ENCODE peak calls at places on chromosomes 16 and 17, in nine cellular contexts. P is hepatocyte; H is Right ventricle myocardium superior; Q is naive B cell; E is KBM-7; J is sigmoid colon; K is activated naive CD4-positive, alpha-beta T cell treated with anti-CD3 and anti-CD28 coated beads, Interleukin-2, amount 50 U/mL, for 16 hours; I is NAMALWA; Z is choroid plexus epithelial cell. D is an unnamed sample.

GRCh38 chr17:27878776-27879562 is 14.2 kb downstream of the LYRM9 start:
- DNase-seq in P (no peak), H (no peak), Q (no peak), E (no peak), J (peak; percentile 70), K (peak; percentile 50), I (no peak), Z (no peak), D (no peak)

GRCh38 chr16:78437352-78437968 is 338.0 kb downstream of the WWOX start:
- DNase-seq in P (peak; percentile 61), H (no peak), Q (no peak), E (peak; percentile 11), J (no peak), K (peak; percentile 14), I (peak; percentile 57), Z (peak; percentile 32), D (peak; percentile 46)

GRCh38 chr17:2721603-2722002 is 10.0 kb upstream of the CLUH start:
- DNase-seq in P (no peak), H (no peak), Q (no peak), E (no peak), J (no peak), K (no peak), I (no peak), Z (no peak), D (no peak)

GRCh38 chr17:57908278-57908677 is 46.9 kb downstream of the CUEDC1 start:
- DNase-seq in P (no peak), H (no peak), Q (no peak), E (no peak), J (no peak), K (no peak), I (no peak), Z (no peak), D (peak; percentile 54)

GRCh38 chr17:50689251-50689650 is 18.5 kb downstream of the ANKRD40 start:
- DNase-seq in P (peak; percentile 58), H (no peak), Q (no peak), E (no peak), J (no peak), K (no peak), I (peak; percentile 30), Z (peak; percentile 50), D (no peak)

GRCh38 chr17:19867094-19867653 is 562 bp downstream of the ULK2 start:
- DNase-seq in P (peak; percentile 84), H (peak; percentile 85), Q (peak; percentile 14), E (no peak), J (peak; percentile 86), K (peak; percentile 56), I (no peak), Z (peak; percentile 66), D (peak; percentile 24)

GRCh38 chr17:68763551-68763950 is 162.4 kb upstream of the FAM20A start:
- DNase-seq in P (no peak), H (no peak), Q (no peak), E (no peak), J (no peak), K (no peak), I (no peak), Z (peak; percentile 58), D (peak; percentile 9)

GRCh38 chr17:83189673-83190385 is 110.4 kb downstream of the METRNL start:
- DNase-seq in P (peak; percentile 58), H (peak; percentile 70), Q (no peak), E (no peak), J (peak; percentile 79), K (no peak), I (no peak), Z (peak; percentile 93), D (no peak)

GRCh38 chr16:85652431-85653221 is 36.1 kb downstream of the GINS2 start:
- DNase-seq in P (peak; percentile 57), H (peak; percentile 71), Q (no peak), E (peak; percentile 13), J (peak; percentile 92), K (no peak), I (peak; percentile 52), Z (peak; percentile 40), D (peak; percentile 84)

GRCh38 chr17:41324180-41325075 is 8.9 kb upstream of the KRTAP17-1 start:
- DNase-seq in P (peak; percentile 76), H (no peak), Q (no peak), E (no peak), J (no peak), K (no peak), I (no peak), Z (peak; percentile 37), D (no peak)

GRCh38 chr16:71969353-71969752 is 30.8 kb downstream of the PKD1L3 start:
- DNase-seq in P (no peak), H (no peak), Q (no peak), E (no peak), J (no peak), K (no peak), I (no peak), Z (no peak), D (no peak)

GRCh38 chr16:90031931-90032663 is 12.8 kb upstream of the DBNDD1 start:
- DNase-seq in P (no peak), H (no peak), Q (no peak), E (peak; percentile 28), J (no peak), K (no peak), I (peak; percentile 51), Z (peak; percentile 43), D (no peak)

GRCh38 chr17:69269174-69269998 is 40.8 kb upstream of the ABCA10 start:
- DNase-seq in P (no peak), H (no peak), Q (no peak), E (no peak), J (no peak), K (no peak), I (no peak), Z (peak; percentile 86), D (peak; percentile 35)

GRCh38 chr17:63082952-63083351 is 116.9 kb downstream of the TANC2 start:
- DNase-seq in P (no peak), H (no peak), Q (no peak), E (no peak), J (no peak), K (no peak), I (no peak), Z (peak; percentile 34), D (no peak)

GRCh38 chr16:84922351-84923135 is 88.8 kb downstream of the ZDHHC7 start:
- DNase-seq in P (no peak), H (peak; percentile 91), Q (no peak), E (no peak), J (peak; percentile 96), K (no peak), I (peak; percentile 20), Z (peak; percentile 25), D (no peak)

GRCh38 chr17:39736319-39737165 is 1.2 kb upstream of the GRB7 start:
- DNase-seq in P (peak; percentile 32), H (no peak), Q (no peak), E (no peak), J (no peak), K (no peak), I (no peak), Z (no peak), D (no peak)